ENCODE peak calls at places on chromosomes 13 and 19, in nine cellular contexts. C, N, D, V, K, O, Z, X and B are unnamed samples.

GRCh38 chr13:33128134-33128533 is 111.9 kb downstream of the KL start:
- DNase-seq in C (no peak), N (no peak), D (no peak), V (peak; percentile 22), K (no peak), O (no peak), Z (no peak), X (no peak), B (no peak)

GRCh38 chr19:16041571-16042386 is 34.5 kb upstream of the TPM4 start:
- DNase-seq in C (peak; percentile 93), N (peak; percentile 77), D (peak; percentile 81), V (peak; percentile 87), K (peak; percentile 87), O (peak; percentile 24), Z (peak; percentile 69), X (peak; percentile 43), B (peak; percentile 77)

GRCh38 chr19:29623726-29624488 is 17.8 kb downstream of the POP4 start:
- DNase-seq in C (no peak), N (no peak), D (no peak), V (no peak), K (no peak), O (no peak), Z (no peak), X (no peak), B (no peak)

GRCh38 chr19:6011794-6012193 is 33.9 kb upstream of the RANBP3 start:
- DNase-seq in C (no peak), N (no peak), D (no peak), V (no peak), K (no peak), O (no peak), Z (no peak), X (no peak), B (peak; percentile 36)

GRCh38 chr13:114032121-114032799 is 58.4 kb upstream of the C13orf46 start:
- DNase-seq in C (no peak), N (no peak), D (no peak), V (no peak), K (no peak), O (peak; percentile 35), Z (peak; percentile 82), X (no peak), B (peak; percentile 83)

GRCh38 chr19:13150919-13151604 is 851 bp downstream of the IER2 start:
- DNase-seq in C (no peak), N (no peak), D (peak; percentile 45), V (no peak), K (no peak), O (no peak), Z (no peak), X (no peak), B (no peak)

GRCh38 chr13:28120317-28120716 is 18.0 kb upstream of the PAN3 start:
- DNase-seq in C (no peak), N (no peak), D (no peak), V (no peak), K (no peak), O (no peak), Z (no peak), X (no peak), B (no peak)

GRCh38 chr19:33492951-33493350 is 28.6 kb downstream of the PEPD start:
- DNase-seq in C (no peak), N (no peak), D (no peak), V (no peak), K (no peak), O (no peak), Z (no peak), X (no peak), B (no peak)

GRCh38 chr19:17475541-17476115 is 5.3 kb downstream of the SLC27A1 start:
- DNase-seq in C (peak; percentile 39), N (peak; percentile 53), D (no peak), V (peak; percentile 65), K (peak; percentile 65), O (no peak), Z (peak; percentile 57), X (peak; percentile 40), B (peak; percentile 20)

GRCh38 chr19:17948967-17949930 is 16.4 kb downstream of the CCDC124 start:
- DNase-seq in C (no peak), N (no peak), D (no peak), V (no peak), K (no peak), O (no peak), Z (no peak), X (no peak), B (no peak)

DNA sequence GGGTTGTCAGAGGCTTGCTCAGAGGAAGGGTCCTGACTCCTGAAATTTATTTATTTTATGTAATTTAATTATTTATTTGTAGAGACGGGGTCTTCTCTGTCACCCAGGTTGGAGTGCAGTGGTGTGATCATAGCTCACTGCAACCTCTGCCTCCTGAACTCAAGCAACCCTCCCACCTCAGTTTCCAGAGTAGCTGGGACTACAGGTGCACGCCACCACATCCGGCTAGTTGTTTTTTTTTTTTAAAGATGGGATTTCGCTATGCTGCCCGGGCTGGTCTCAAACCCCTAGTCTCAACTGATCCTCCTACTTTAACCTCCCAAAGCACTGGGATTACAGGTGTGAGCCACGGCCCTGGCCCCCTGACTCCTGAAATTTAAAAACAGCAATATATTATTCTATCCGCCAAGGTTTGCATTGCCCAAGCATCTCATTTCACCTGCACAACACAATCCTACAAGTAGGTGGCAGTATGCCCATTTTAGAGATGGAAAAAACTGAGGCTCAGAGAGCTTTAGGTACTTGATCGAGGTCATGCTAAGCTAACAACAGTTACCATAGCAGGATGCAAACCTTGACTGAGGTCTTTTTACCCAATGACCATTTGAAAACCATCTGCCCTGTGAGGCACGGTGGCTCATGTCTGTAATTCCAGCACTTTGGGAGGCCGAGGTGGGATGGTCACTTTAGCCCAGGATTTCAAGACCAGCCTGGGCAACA is 18.1 kb downstream of the ARHGEF18 start:
- DNase-seq in C (no peak), N (no peak), D (no peak), V (peak; percentile 90), K (no peak), O (peak; percentile 30), Z (peak; percentile 58), X (peak; percentile 46), B (peak; percentile 66)
- TF ChIP-seq CTCF in C (peak; percentile 54), N (no peak), D (peak; percentile 27), V (peak; percentile 77), K (no peak), O (peak; percentile 45), Z (peak; percentile 24), X (peak; percentile 22), B (peak; percentile 45)

DNA sequence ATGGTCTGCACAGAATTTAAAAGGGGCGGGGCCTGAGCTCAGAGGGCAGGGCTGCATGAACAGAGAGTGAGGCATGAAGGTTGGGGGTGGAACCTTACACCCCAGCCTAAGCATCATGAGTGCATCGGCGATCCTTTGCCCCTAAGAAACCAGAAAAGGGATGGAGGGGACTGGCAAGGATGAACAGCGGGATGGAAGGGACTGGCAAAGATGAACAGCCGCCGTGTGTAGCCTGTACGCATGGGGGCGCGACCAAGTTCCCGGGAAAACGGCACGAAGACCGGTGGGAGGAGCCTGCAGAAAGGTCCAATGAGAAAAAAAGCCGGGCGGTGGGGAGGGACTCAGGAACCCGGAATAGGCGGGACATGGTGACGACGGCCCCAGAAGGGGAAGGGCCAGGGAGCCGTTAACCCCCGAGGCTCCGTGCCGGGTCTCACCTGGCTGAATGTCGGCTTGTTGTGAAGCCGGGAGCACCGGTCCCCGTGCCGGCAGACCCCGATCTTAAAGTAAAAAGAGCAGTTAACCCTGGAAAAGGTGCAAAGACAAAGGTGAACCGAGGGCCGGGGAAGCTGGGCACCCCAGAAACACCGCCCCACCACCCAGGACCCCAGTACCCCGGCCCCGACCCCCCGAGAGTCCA is 410 bp downstream of the U2AF1L4 start:
- DNase-seq in C (peak; percentile 89), N (peak; percentile 98), D (peak; percentile 96), V (peak; percentile 90), K (peak; percentile 96), O (peak; percentile 89), Z (peak; percentile 96), X (peak; percentile 88), B (peak; percentile 93)
- TF ChIP-seq CTCF in C (peak; percentile 55), N (no peak), D (peak; percentile 63), V (peak; percentile 39), K (no peak), O (peak; percentile 40), Z (peak; percentile 45), X (peak; percentile 56), B (peak; percentile 23)

DNA sequence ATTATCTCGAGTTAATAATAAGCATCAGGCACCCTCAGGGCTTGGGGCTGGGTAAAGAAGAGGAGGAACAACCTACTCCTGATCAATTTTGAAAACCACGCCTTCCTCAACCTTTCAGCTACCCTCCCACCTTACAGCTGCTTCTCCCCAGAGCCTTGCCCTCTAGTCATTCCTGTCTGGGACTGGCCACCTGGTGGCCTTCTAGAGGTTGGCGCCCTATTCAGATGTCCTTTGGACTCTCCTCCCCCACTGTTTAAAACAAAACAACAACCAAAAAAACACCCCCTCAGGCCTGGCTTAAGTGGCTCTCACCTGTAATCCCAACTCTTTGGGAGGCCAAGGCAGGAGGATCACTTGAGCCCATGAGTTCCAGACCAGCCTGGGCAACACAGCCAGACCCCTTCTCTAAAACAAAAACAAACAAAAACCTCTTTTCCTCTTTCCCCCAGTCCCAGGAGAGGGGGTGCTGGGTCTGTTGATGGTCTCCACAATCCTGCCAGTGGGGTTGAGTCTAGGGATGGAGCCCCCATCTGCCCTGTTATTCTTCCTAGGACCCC is 62.3 kb downstream of the CCDC70 start:
- DNase-seq in C (no peak), N (peak; percentile 18), D (peak; percentile 7), V (peak; percentile 41), K (peak; percentile 25), O (no peak), Z (no peak), X (no peak), B (no peak)
- TF ChIP-seq CTCF in C (peak; percentile 45), N (no peak), D (no peak), V (peak; percentile 57), K (no peak), O (peak; percentile 38), Z (peak; percentile 33), X (peak; percentile 28), B (peak; percentile 36)

DNA sequence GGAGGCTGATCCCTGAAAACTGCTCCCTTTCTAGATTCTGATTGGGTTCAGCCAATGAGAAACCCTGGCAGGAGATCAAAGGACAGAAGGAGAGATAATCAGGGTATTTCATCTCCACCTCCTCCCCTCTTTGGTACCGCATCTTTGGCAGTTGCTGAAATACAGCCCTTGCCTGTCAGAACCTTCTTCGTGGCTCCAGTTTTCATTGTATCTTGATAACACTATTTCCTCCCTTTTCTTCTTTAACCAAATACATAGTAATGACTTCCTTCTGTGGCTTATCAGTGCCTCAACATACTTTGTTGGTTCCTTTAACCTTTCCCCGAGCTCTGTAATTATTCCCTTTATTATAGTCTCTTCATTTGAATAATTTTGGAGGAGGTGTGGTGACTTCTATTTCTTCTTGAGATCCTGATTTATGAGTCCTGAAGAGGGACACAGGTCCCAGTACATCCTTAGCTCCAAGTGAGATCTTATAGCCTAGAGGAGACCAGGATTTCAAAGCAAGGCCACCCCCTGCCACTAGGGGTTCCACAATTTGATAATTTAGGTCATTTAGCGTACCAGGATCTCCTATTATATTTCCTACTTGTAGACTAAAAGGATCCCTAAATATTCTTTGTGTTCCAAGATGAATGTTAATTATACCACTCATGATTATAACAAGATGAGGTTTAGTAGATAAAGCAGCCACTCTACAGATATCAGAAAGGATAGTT is 98.0 kb downstream of the EDNRB start:
- DNase-seq in C (no peak), N (no peak), D (no peak), V (peak; percentile 8), K (no peak), O (no peak), Z (no peak), X (no peak), B (no peak)
- TF ChIP-seq CTCF in C (no peak), N (no peak), D (peak; percentile 8), V (peak; percentile 42), K (no peak), O (no peak), Z (peak; percentile 16), X (no peak), B (peak; percentile 13)

GRCh38 chr13:22256111-22256639 is 585.3 kb downstream of the FGF9 start:
- DNase-seq in C (no peak), N (no peak), D (no peak), V (no peak), K (no peak), O (no peak), Z (no peak), X (no peak), B (no peak)
- TF ChIP-seq CTCF in C (peak; percentile 54), N (no peak), D (peak; percentile 26), V (no peak), K (no peak), O (no peak), Z (no peak), X (no peak), B (no peak)